ENCODE peak calls at places on chromosomes 11 and 22, in ten cellular contexts. N is GOT3, A is foreskin fibroblast, M is HAP-1, W is WTC11, S is NB4, R is kidney epithelial cell, G is osteocyte, Z is fibroblast of the aortic adventitia, O is activated gamma-delta T cell treated with Interleukin-2 at 50 U/mL for 16 hours. P is an unnamed sample.

GRCh38 chr22:27063841-27064240 is 406.5 kb downstream of the MIAT start:
- DNase-seq in N (no peak), A (no peak), M (no peak), W (no peak), S (no peak), R (no peak), G (no peak), Z (no peak), O (no peak), P (no peak)

GRCh38 chr22:35409783-35410662 is 10.1 kb downstream of the MCM5 start:
- DNase-seq in N (no peak), A (peak), M (no peak), W (no peak), S (peak), R (no peak), G (no peak), Z (no peak), O (no peak), P (peak)

GRCh38 chr22:49502126-49502826 is 325.4 kb downstream of the BRD1 start:
- DNase-seq in N (no peak), A (no peak), M (no peak), W (no peak), S (peak), R (no peak), G (no peak), Z (no peak), O (peak), P (peak)

GRCh38 chr11:84316866-84317560 is 1030.8 kb upstream of the CCDC90B start:
- DNase-seq in N (no peak), A (no peak), M (no peak), W (no peak), S (no peak), R (peak), G (no peak), Z (peak), O (no peak), P (no peak)

GRCh38 chr11:35177370-35177769 is 38.4 kb downstream of the CD44 start:
- DNase-seq in N (no peak), A (no peak), M (no peak), W (no peak), S (no peak), R (no peak), G (no peak), Z (no peak), O (peak), P (no peak)

GRCh38 chr22:21964918-21965484 is 12.4 kb upstream of the PPM1F start:
- DNase-seq in N (no peak), A (no peak), M (no peak), W (no peak), S (no peak), R (no peak), G (no peak), Z (no peak), O (no peak), P (no peak)

GRCh38 chr11:131371791-131372104 is 1.3 kb downstream of the NTM start:
- DNase-seq in N (no peak), A (no peak), M (no peak), W (no peak), S (no peak), R (no peak), G (no peak), Z (no peak), O (no peak), P (no peak)

GRCh38 chr11:121929581-121929980 is 186.4 kb downstream of the BLID start:
- DNase-seq in N (no peak), A (peak), M (peak), W (peak), S (no peak), R (no peak), G (no peak), Z (peak), O (no peak), P (no peak)

GRCh38 chr11:2510626-2511402 is 66.0 kb downstream of the KCNQ1 start:
- DNase-seq in N (no peak), A (peak), M (no peak), W (peak), S (no peak), R (no peak), G (peak), Z (peak), O (no peak), P (no peak)

GRCh38 chr22:43435851-43436535 is 24.2 kb downstream of the MPPED1 start:
- DNase-seq in N (no peak), A (no peak), M (no peak), W (no peak), S (no peak), R (no peak), G (no peak), Z (no peak), O (no peak), P (no peak)

GRCh38 chr11:16820324-16821092 is 82.1 kb downstream of the C11orf58 start:
- DNase-seq in N (no peak), A (peak), M (peak), W (peak), S (peak), R (peak), G (no peak), Z (peak), O (peak), P (peak)

GRCh38 chr11:118245946-118246562 is 6.1 kb downstream of the MPZL3 start:
- DNase-seq in N (no peak), A (no peak), M (peak), W (no peak), S (no peak), R (no peak), G (no peak), Z (no peak), O (no peak), P (no peak)

GRCh38 chr11:2511421-2512369 is 66.9 kb downstream of the KCNQ1 start:
- DNase-seq in N (no peak), A (no peak), M (no peak), W (peak), S (no peak), R (no peak), G (peak), Z (no peak), O (no peak), P (peak)

GRCh38 chr22:29071261-29072045 is 1.4 kb upstream of the KREMEN1 start:
- DNase-seq in N (no peak), A (peak), M (no peak), W (peak), S (peak), R (no peak), G (no peak), Z (peak), O (peak), P (no peak)

GRCh38 chr22:40482391-40482790 is 112.0 kb downstream of the SGSM3 start:
- DNase-seq in N (no peak), A (no peak), M (no peak), W (no peak), S (no peak), R (no peak), G (no peak), Z (no peak), O (no peak), P (no peak)

GRCh38 chr11:66297610-66298009 is 5.9 kb downstream of the TMEM151A start:
- DNase-seq in N (no peak), A (no peak), M (no peak), W (no peak), S (no peak), R (no peak), G (no peak), Z (no peak), O (no peak), P (no peak)

GRCh38 chr22:45499746-45500145 is 2.9 kb upstream of the FBLN1 start:
- DNase-seq in N (no peak), A (peak), M (no peak), W (no peak), S (peak), R (no peak), G (no peak), Z (peak), O (no peak), P (no peak)

GRCh38 chr11:71144736-71145135 is 107.6 kb downstream of the SHANK2 start:
- DNase-seq in N (no peak), A (no peak), M (no peak), W (no peak), S (no peak), R (no peak), G (no peak), Z (no peak), O (no peak), P (no peak)

GRCh38 chr22:45971389-45972028 is 5.5 kb downstream of the WNT7B start:
- DNase-seq in N (no peak), A (no peak), M (no peak), W (no peak), S (no peak), R (no peak), G (no peak), Z (no peak), O (no peak), P (no peak)

GRCh38 chr11:103897156-103897555 is 139.3 kb upstream of the DDI1 start:
- DNase-seq in N (no peak), A (peak), M (no peak), W (no peak), S (no peak), R (no peak), G (no peak), Z (no peak), O (no peak), P (peak)

GRCh38 chr11:44955019-44955738 is 4.5 kb upstream of the TP53I11 start:
- DNase-seq in N (no peak), A (peak), M (no peak), W (no peak), S (peak), R (peak), G (no peak), Z (peak), O (no peak), P (peak)

GRCh38 chr22:19962246-19962908 is 20.8 kb upstream of the TXNRD2 start:
- DNase-seq in N (no peak), A (peak), M (peak), W (peak), S (peak), R (no peak), G (no peak), Z (peak), O (peak), P (peak)

GRCh38 chr11:91470656-91471055 is 754.0 kb upstream of the FAT3 start:
- DNase-seq in N (no peak), A (no peak), M (no peak), W (no peak), S (no peak), R (no peak), G (no peak), Z (no peak), O (no peak), P (no peak)

GRCh38 chr11:75593337-75593915 is 31.4 kb downstream of the SERPINH1 start:
- DNase-seq in N (no peak), A (peak), M (no peak), W (no peak), S (no peak), R (no peak), G (no peak), Z (no peak), O (no peak), P (no peak)

GRCh38 chr11:129023968-129024676 is 81.5 kb upstream of the TP53AIP1 start:
- DNase-seq in N (no peak), A (peak), M (no peak), W (peak), S (no peak), R (peak), G (no peak), Z (peak), O (no peak), P (no peak)

GRCh38 chr11:130452171-130452570 is 3.7 kb downstream of the ADAMTS15 start:
- DNase-seq in N (no peak), A (peak), M (no peak), W (no peak), S (no peak), R (no peak), G (no peak), Z (peak), O (no peak), P (no peak)

GRCh38 chr11:62919476-62919875 is 1.7 kb downstream of the CHRM1 start:
- DNase-seq in N (no peak), A (no peak), M (no peak), W (no peak), S (no peak), R (no peak), G (no peak), Z (no peak), O (no peak), P (no peak)

GRCh38 chr11:59616396-59616982 is 915 bp upstream of the OSBP start:
- DNase-seq in N (no peak), A (no peak), M (no peak), W (no peak), S (no peak), R (no peak), G (peak), Z (no peak), O (no peak), P (no peak)

GRCh38 chr11:79235696-79236095 is 205.1 kb downstream of the TENM4 start:
- DNase-seq in N (no peak), A (no peak), M (no peak), W (no peak), S (no peak), R (no peak), G (no peak), Z (no peak), O (no peak), P (no peak)

GRCh38 chr11:11532574-11532973 is 89.2 kb downstream of the GALNT18 start:
- DNase-seq in N (no peak), A (no peak), M (no peak), W (no peak), S (no peak), R (no peak), G (no peak), Z (no peak), O (no peak), P (no peak)

GRCh38 chr22:30806391-30806861 is 111.8 kb downstream of the OSBP2 start:
- DNase-seq in N (no peak), A (peak), M (no peak), W (peak), S (peak), R (peak), G (no peak), Z (peak), O (no peak), P (peak)

GRCh38 chr11:101706015-101706414 is 122.2 kb upstream of the TRPC6 start:
- DNase-seq in N (no peak), A (peak), M (no peak), W (no peak), S (no peak), R (no peak), G (no peak), Z (no peak), O (no peak), P (no peak)

GRCh38 chr11:2590131-2590950 is 109.5 kb downstream of the KCNQ1OT1 start:
- DNase-seq in N (no peak), A (no peak), M (no peak), W (no peak), S (no peak), R (no peak), G (no peak), Z (no peak), O (no peak), P (no peak)

GRCh38 chr22:49201046-49201970 is 626.4 kb downstream of the BRD1 start:
- DNase-seq in N (no peak), A (no peak), M (no peak), W (peak), S (no peak), R (no peak), G (peak), Z (no peak), O (no peak), P (no peak)

P was measured in MV-4-11.